ENCODE peak calls at places on chromosomes 1 and 21, in seven cellular contexts. E, L, Z, U, V, Y and N are unnamed samples.

GRCh38 chr1:160905617-160905989 is 20.6 kb upstream of the ITLN1 start:
- DNase-seq in U (no peak), E (no peak), Z (no peak), V (no peak), L (no peak), Y (no peak), N (no peak)

GRCh38 chr21:41753001-41753725 is 13.7 kb downstream of the RIPK4 start:
- DNase-seq in V (no peak), Z (no peak), Y (no peak), U (peak; percentile 52), E (no peak), L (no peak), N (no peak)

GRCh38 chr1:208192989-208193388 is 51.2 kb downstream of the PLXNA2 start:
- DNase-seq in V (no peak), Y (no peak), Z (no peak), L (no peak), E (no peak), U (no peak), N (no peak)

GRCh38 chr1:11693917-11694316 is 2.4 kb downstream of the DRAXIN start:
- DNase-seq in U (no peak), V (no peak), Z (no peak), Y (no peak), L (no peak), E (no peak), N (no peak)

GRCh38 chr21:43865471-43866181 is 603 bp downstream of the AGPAT3 start:
- DNase-seq in U (peak; percentile 89), E (no peak), V (no peak), Y (no peak), Z (peak; percentile 70), L (peak; percentile 75), N (no peak)

GRCh38 chr1:166080965-166081870 is 85.6 kb downstream of the FAM78B start:
- DNase-seq in L (no peak), Z (no peak), V (no peak), E (no peak), Y (no peak), U (no peak), N (no peak)

GRCh38 chr1:244010191-244010590 is 40.9 kb upstream of the ZBTB18 start:
- DNase-seq in U (no peak), Y (no peak), L (peak; percentile 51), E (no peak), Z (no peak), V (no peak), N (no peak)

GRCh38 chr1:154808909-154809262 is 61.2 kb downstream of the KCNN3 start:
- DNase-seq in L (no peak), V (no peak), Z (peak; percentile 63), Y (no peak), E (peak; percentile 82), U (no peak), N (no peak)

GRCh38 chr1:235632538-235633219 is 16.9 kb downstream of the GNG4 start:
- DNase-seq in U (no peak), Z (peak; percentile 75), Y (peak; percentile 70), E (peak; percentile 51), V (peak; percentile 97), L (no peak), N (no peak)

GRCh38 chr1:147723691-147724323 is 36.6 kb downstream of the GJA5 start:
- DNase-seq in Y (peak; percentile 12), U (peak; percentile 64), E (no peak), V (no peak), Z (no peak), L (no peak), N (peak; percentile 17)

GRCh38 chr1:37120279-37120678 is 86.0 kb upstream of the GRIK3 start:
- DNase-seq in Z (no peak), L (no peak), V (no peak), U (no peak), Y (no peak), E (no peak), N (no peak)

GRCh38 chr1:63327417-63328139 is 5.2 kb downstream of the FOXD3 start:
- DNase-seq in Z (peak; percentile 79), V (peak; percentile 69), E (peak; percentile 45), U (peak; percentile 88), L (peak; percentile 60), Y (peak; percentile 52), N (peak; percentile 40)

GRCh38 chr1:21261551-21262281 is 28.5 kb downstream of the ECE1 start:
- DNase-seq in Z (no peak), U (no peak), V (no peak), L (no peak), E (peak; percentile 65), Y (peak; percentile 98), N (no peak)

GRCh38 chr1:207321790-207322530 is 482 bp downstream of the CD55 start:
- DNase-seq in L (no peak), Z (no peak), Y (no peak), E (peak; percentile 27), U (no peak), V (no peak), N (peak; percentile 49)

GRCh38 chr1:94094466-94095111 is 26.4 kb downstream of the ABCA4 start:
- DNase-seq in V (no peak), E (no peak), U (no peak), L (no peak), Y (peak; percentile 68), Z (no peak), N (peak; percentile 98)

GRCh38 chr1:172399369-172400072 is 21.0 kb upstream of the C1orf105 start:
- DNase-seq in Y (peak; percentile 94), L (peak; percentile 51), V (peak; percentile 86), U (no peak), E (peak; percentile 83), Z (no peak), N (peak; percentile 87)

GRCh38 chr1:19597463-19598309 is 46.4 kb upstream of the NBL1 start:
- DNase-seq in L (no peak), Z (no peak), E (peak; percentile 46), U (no peak), Y (peak; percentile 6), V (no peak), N (peak; percentile 23)

GRCh38 chr1:219621047-219621786 is 8.3 kb upstream of the ZC3H11B start:
- DNase-seq in E (no peak), L (no peak), Z (no peak), V (no peak), Y (no peak), U (no peak), N (no peak)

GRCh38 chr1:55466343-55466742 is 251.2 kb upstream of the USP24 start:
- DNase-seq in Y (no peak), E (no peak), L (no peak), U (no peak), V (no peak), Z (no peak), N (no peak)